ENCODE peak calls at places on chromosomes 4 and X, in ten cellular contexts. O is HFF-Myc, T is foreskin fibroblast, F is lower leg skin, E is colonic mucosa, Y is tibial nerve, K is ascending aorta, V is MM.1S, H is right atrium auricular region, M is transverse colon. Q is an unnamed sample.

GRCh38 chr4:150425161-150425560 is 156.8 kb upstream of the MAB21L2 start:
- DNase-seq in E (no peak), Y (no peak), K (no peak), O (no peak), H (no peak), M (no peak), F (no peak), V (no peak), T (no peak), Q (no peak)

GRCh38 chrX:47198026-47198686 is 4.5 kb downstream of the UBA1 start:
- DNase-seq in H (no peak), Y (no peak), K (no peak), F (no peak), M (no peak), O (no peak), V (no peak), T (no peak), E (no peak), Q (no peak)

GRCh38 chrX:115372026-115372610 is 82.6 kb downstream of the LUZP4 start:
- DNase-seq in M (no peak), O (peak), K (no peak), F (no peak), H (no peak), E (no peak), T (peak), Y (no peak), V (no peak), Q (no peak)

GRCh38 chr4:87843936-87844335 is 11.2 kb downstream of the MEPE start:
- DNase-seq in H (no peak), F (peak), Y (peak), M (no peak), O (peak), K (peak), E (no peak), V (peak), T (peak), Q (no peak)

GRCh38 chr4:165079476-165079875 is 25.8 kb downstream of the TRIM75 start:
- DNase-seq in H (peak), K (no peak), T (no peak), E (peak), Y (no peak), V (peak), F (no peak), M (peak), O (no peak), Q (no peak)

GRCh38 chr4:2087170-2087569 is 28.0 kb downstream of the NAT8L start:
- DNase-seq in T (no peak), O (no peak), V (no peak), Y (no peak), H (no peak), M (no peak), F (no peak), E (no peak), K (no peak), Q (no peak)

GRCh38 chrX:15674514-15674898 is 9.9 kb upstream of the CLTRN start:
- DNase-seq in O (peak), M (peak), V (peak), H (peak), Y (peak), T (peak), E (peak), K (peak), F (peak), Q (no peak)

GRCh38 chrX:128691872-128692271 is 639.7 kb upstream of the ACTRT1 start:
- DNase-seq in O (no peak), V (no peak), E (no peak), Y (no peak), M (no peak), T (no peak), F (no peak), K (no peak), H (no peak), Q (no peak)

GRCh38 chr4:163697121-163697520 is 202.6 kb downstream of the TMA16 start:
- DNase-seq in E (no peak), F (no peak), T (peak), Y (no peak), V (no peak), K (no peak), O (no peak), M (no peak), H (no peak), Q (no peak)

GRCh38 chr4:100108869-100109268 is 81.4 kb downstream of the DDIT4L start:
- DNase-seq in H (no peak), F (no peak), M (no peak), Y (no peak), V (no peak), O (no peak), T (no peak), E (no peak), K (no peak), Q (no peak)

GRCh38 chr4:104732766-104733165 is 238.1 kb upstream of the CXXC4 start:
- DNase-seq in K (no peak), Y (no peak), V (peak), M (no peak), F (no peak), E (no peak), T (no peak), O (no peak), H (no peak), Q (no peak)

GRCh38 chr4:106306561-106306960 is 9.4 kb downstream of the TBCK start:
- DNase-seq in T (no peak), Y (no peak), K (no peak), E (no peak), V (no peak), O (no peak), H (no peak), F (no peak), M (no peak), Q (no peak)

GRCh38 chrX:121356139-121356849 is 308.9 kb downstream of the GLUD2 start:
- DNase-seq in K (no peak), T (no peak), M (no peak), E (no peak), H (no peak), F (no peak), V (no peak), Y (no peak), O (no peak), Q (no peak)

GRCh38 chrX:21659320-21659719 is 1.2 kb upstream of the KLHL34 start:
- DNase-seq in K (no peak), Y (no peak), H (no peak), M (no peak), F (no peak), E (no peak), V (no peak), T (no peak), O (no peak), Q (no peak)
- H3K4me3 ChIP-seq in K (no peak), Y (no peak), H (no peak), M (no peak), F (no peak), E (no peak), V (no peak), T (no peak), O (no peak), Q (no peak)

GRCh38 chrX:118540342-118540741 is 44.7 kb downstream of the DOCK11 start:
- DNase-seq in V (no peak), F (no peak), E (no peak), M (no peak), T (no peak), H (no peak), K (no peak), O (no peak), Y (no peak), Q (no peak)

GRCh38 chrX:118534716-118535493 is 39.3 kb downstream of the DOCK11 start:
- DNase-seq in O (no peak), V (no peak), H (no peak), Y (no peak), F (no peak), M (no peak), K (no peak), E (no peak), T (no peak), Q (no peak)

GRCh38 chrX:118541482-118541881 is 45.9 kb downstream of the DOCK11 start:
- DNase-seq in Y (no peak), K (no peak), V (no peak), T (no peak), H (no peak), E (no peak), O (no peak), F (no peak), M (no peak), Q (no peak)

GRCh38 chrX:118536687-118537461 is 41.3 kb downstream of the DOCK11 start:
- DNase-seq in H (no peak), F (no peak), T (no peak), E (no peak), O (no peak), K (no peak), V (peak), Y (no peak), M (no peak), Q (peak)

GRCh38 chrX:118536204-118536603 is 40.6 kb downstream of the DOCK11 start:
- DNase-seq in T (no peak), E (no peak), F (no peak), H (no peak), K (no peak), M (no peak), O (no peak), V (no peak), Y (no peak), Q (no peak)
- H3K4me3 ChIP-seq in T (no peak), E (no peak), F (no peak), H (no peak), K (no peak), M (no peak), O (no peak), V (no peak), Y (no peak), Q (no peak)

GRCh38 chr4:726816-727215 is 21.2 kb downstream of the PCGF3 start:
- DNase-seq in M (no peak), H (no peak), O (no peak), T (no peak), K (no peak), Y (no peak), V (no peak), E (no peak), F (no peak), Q (no peak)
- H3K4me3 ChIP-seq in M (no peak), H (no peak), O (no peak), T (no peak), K (no peak), Y (no peak), V (no peak), E (no peak), F (no peak), Q (no peak)

DNA sequence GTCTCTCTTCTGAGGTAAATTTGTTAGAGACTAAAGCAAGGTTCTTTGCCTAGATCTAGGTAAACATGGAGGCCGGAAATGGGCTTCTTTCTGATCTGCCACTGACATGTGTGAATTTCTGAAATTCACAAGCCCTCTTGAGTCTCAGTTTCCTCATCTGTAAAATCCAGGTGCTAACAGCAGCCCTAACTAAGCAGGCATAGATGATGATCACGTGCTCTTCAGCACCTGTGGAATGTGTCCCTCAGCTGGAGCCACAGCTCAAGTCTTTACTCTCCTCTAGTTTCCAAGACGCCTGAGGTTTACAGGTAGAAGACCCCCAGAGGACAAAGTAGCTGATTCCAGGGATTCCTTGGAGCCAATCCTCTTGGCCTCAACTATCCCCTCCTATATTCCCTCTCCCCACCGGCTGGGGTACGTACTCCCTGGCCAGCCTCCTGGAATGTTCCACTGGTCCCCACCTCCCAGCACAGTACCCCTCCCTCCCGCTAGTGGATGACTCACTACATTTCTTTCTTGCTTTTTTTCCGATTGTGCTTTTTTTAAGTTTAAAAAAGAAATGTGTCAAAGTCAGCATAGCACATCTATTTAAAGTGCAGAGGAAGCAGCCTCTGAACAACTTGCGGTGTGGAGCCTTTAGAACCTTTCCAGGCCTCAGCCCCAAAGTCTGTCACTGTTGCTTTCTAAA is 98.5 kb downstream of the PHKA2 start:
- DNase-seq in H (no peak), F (no peak), V (peak), M (no peak), O (no peak), E (no peak), T (no peak), Y (no peak), K (peak), Q (no peak)
- H3K4me3 ChIP-seq in H (peak), F (no peak), V (peak), M (no peak), O (no peak), E (peak), T (peak), Y (peak), K (peak), Q (peak)

GRCh38 chrX:125205918-125206665 is 113.6 kb upstream of the TEX13C start:
- DNase-seq in O (no peak), V (no peak), H (no peak), F (no peak), T (no peak), K (no peak), E (peak), M (no peak), Y (no peak), Q (peak)

GRCh38 chrX:125205084-125205917 is 114.4 kb upstream of the TEX13C start:
- DNase-seq in Y (no peak), M (peak), E (peak), V (no peak), T (no peak), K (peak), O (no peak), H (no peak), F (peak), Q (peak)

GRCh38 chrX:125203379-125203736 is 116.3 kb upstream of the TEX13C start:
- DNase-seq in M (no peak), O (no peak), V (no peak), T (no peak), Y (no peak), K (no peak), E (no peak), F (peak), H (no peak), Q (no peak)

GRCh38 chrX:125202486-125203378 is 116.9 kb upstream of the TEX13C start:
- DNase-seq in V (no peak), O (no peak), K (no peak), E (no peak), M (no peak), T (no peak), H (no peak), F (no peak), Y (no peak), Q (no peak)

DNA sequence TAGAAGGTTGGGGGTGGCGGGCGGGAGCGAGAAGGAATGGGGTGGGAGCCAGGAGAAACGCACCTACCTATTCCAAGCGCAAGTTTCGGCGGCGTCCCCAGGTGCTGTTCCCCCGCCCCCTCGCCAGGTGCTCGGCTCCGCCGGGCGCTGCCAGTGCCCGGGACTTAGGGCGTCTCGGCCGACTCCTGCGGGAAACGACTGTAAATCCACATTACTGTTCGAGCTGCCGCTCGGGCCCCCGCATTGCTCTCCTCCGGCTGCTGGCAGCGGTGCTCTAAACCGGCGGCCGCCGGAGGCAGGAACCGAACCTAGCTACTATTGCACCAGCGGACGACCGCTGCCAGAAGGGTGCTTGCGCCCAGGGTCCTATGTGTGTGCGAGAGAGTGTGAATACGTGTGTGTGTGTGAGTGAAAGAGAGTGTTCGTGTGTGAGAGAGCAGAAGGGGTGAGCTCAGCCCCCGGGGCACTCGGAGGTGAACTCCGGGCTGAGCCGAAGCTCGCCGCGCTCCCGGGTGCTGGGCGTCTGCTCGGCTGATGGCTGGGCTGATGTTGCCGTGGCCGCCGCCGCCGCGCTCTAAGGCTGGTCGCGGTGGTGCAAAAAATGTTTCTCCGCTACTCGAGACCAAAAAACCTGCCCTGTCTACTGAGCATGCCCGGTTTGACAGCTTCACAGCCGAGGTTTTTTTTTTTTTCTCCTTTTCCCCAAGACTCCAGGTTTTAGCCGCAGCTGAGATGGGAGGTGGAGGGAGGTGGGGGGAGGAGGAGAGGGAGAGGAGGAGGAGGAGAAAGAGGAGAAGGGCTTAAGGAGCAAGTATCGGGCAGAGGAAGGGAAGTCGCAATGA is 115.7 kb upstream of the TEX13C start:
- DNase-seq in E (no peak), V (peak), K (peak), M (no peak), Y (no peak), T (no peak), F (peak), O (no peak), H (no peak), Q (no peak)
- H3K4me3 ChIP-seq in E (peak), V (peak), K (peak), M (no peak), Y (peak), T (no peak), F (peak), O (no peak), H (peak), Q (no peak)

GRCh38 chrX:24283122-24283789 is 30.6 kb downstream of the SUPT20HL2 start:
- DNase-seq in H (no peak), M (no peak), O (no peak), Y (peak), K (no peak), E (no peak), V (no peak), T (no peak), F (no peak), Q (no peak)

GRCh38 chrX:24282381-24283121 is 31.3 kb downstream of the SUPT20HL2 start:
- DNase-seq in M (no peak), H (no peak), F (no peak), Y (no peak), E (no peak), V (no peak), T (no peak), O (no peak), K (no peak), Q (no peak)

DNA sequence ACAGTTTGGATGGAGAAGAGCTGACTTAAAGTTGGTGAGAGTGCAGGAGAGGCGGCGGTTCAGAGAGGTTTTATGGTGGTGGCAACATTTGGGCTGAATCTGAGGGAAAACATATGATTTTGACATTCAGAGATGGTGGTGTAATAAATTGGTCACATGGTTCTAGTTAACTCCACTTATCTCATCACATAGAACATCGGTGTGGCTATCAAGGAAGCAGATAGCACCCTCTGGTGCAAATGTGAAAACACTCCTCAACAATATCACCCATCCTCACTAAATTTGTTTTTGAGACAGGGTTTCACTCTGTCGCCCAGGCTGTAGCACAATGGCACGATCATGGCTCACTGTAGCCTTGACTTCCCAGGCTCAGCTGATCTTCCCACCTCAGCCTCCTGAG is 28.8 kb downstream of the SUPT20HL2 start:
- DNase-seq in T (no peak), M (no peak), V (no peak), O (no peak), F (no peak), K (no peak), H (no peak), Y (no peak), E (no peak), Q (no peak)
- H3K4me3 ChIP-seq in T (no peak), M (no peak), V (no peak), O (no peak), F (no peak), K (no peak), H (no peak), Y (no peak), E (no peak), Q (no peak)

GRCh38 chrX:110001702-110002299 is 1.1 kb upstream of the TMEM164 start:
- DNase-seq in M (no peak), K (no peak), O (no peak), E (no peak), V (no peak), Y (no peak), F (no peak), T (no peak), H (no peak), Q (no peak)
- H3K4me3 ChIP-seq in M (no peak), K (peak), O (peak), E (peak), V (peak), Y (peak), F (no peak), T (peak), H (peak), Q (peak)